ENCODE peak calls at places on chromosomes 1 and 21, in eight cellular contexts. Y, K, E, U, R, I, X and J are unnamed samples.

GRCh38 chr1:33137800-33138199 is 44.0 kb downstream of the TRIM62 start:
- DNase-seq in Y (no peak), K (peak), E (no peak), U (peak), R (no peak), I (no peak), X (peak), J (no peak)

GRCh38 chr21:41794600-41794999 is 27.7 kb upstream of the RIPK4 start:
- DNase-seq in Y (no peak), K (no peak), E (no peak), U (no peak), R (no peak), I (no peak), X (no peak), J (no peak)

GRCh38 chr1:53366901-53367502 is 39.1 kb upstream of the LRP8 start:
- DNase-seq in Y (no peak), K (no peak), E (no peak), U (no peak), R (no peak), I (no peak), X (no peak), J (no peak)

GRCh38 chr1:23478896-23479790 is 4.8 kb downstream of the ASAP3 start:
- DNase-seq in Y (no peak), K (peak), E (no peak), U (no peak), R (peak), I (no peak), X (no peak), J (no peak)

GRCh38 chr1:44862829-44863406 is 19.9 kb upstream of the PTCH2 start:
- DNase-seq in Y (no peak), K (peak), E (no peak), U (no peak), R (no peak), I (no peak), X (no peak), J (no peak)

GRCh38 chr21:41583274-41583790 is 75.4 kb upstream of the TMPRSS2 start:
- DNase-seq in Y (no peak), K (no peak), E (no peak), U (no peak), R (peak), I (peak), X (no peak), J (no peak)

GRCh38 chr1:156366378-156366777 is 2.6 kb upstream of the RHBG start:
- DNase-seq in Y (no peak), K (no peak), E (no peak), U (no peak), R (no peak), I (no peak), X (no peak), J (no peak)

GRCh38 chr1:44014365-44015104 is 16.7 kb downstream of the SLC6A9 start:
- DNase-seq in Y (no peak), K (no peak), E (no peak), U (no peak), R (no peak), I (no peak), X (no peak), J (no peak)

GRCh38 chr1:208047975-208048374 is 137.1 kb upstream of the CD34 start:
- DNase-seq in Y (no peak), K (no peak), E (no peak), U (no peak), R (no peak), I (no peak), X (no peak), J (no peak)

GRCh38 chr1:232602622-232603021 is 27.3 kb downstream of the SIPA1L2 start:
- DNase-seq in Y (no peak), K (no peak), E (no peak), U (no peak), R (no peak), I (no peak), X (no peak), J (no peak)

GRCh38 chr1:206503591-206504362 is 3.6 kb upstream of the RASSF5 start:
- DNase-seq in Y (peak), K (peak), E (peak), U (no peak), R (peak), I (peak), X (peak), J (peak)

GRCh38 chr1:152745765-152746444 is 11.9 kb upstream of the KPRP start:
- DNase-seq in Y (no peak), K (no peak), E (no peak), U (no peak), R (no peak), I (no peak), X (no peak), J (no peak)

GRCh38 chr1:169594391-169594790 is 8.1 kb upstream of the F5 start:
- DNase-seq in Y (no peak), K (no peak), E (no peak), U (no peak), R (no peak), I (no peak), X (no peak), J (no peak)

GRCh38 chr1:116825735-116826438 is 71.7 kb downstream of the CD2 start:
- DNase-seq in Y (no peak), K (no peak), E (peak), U (no peak), R (no peak), I (no peak), X (no peak), J (no peak)

GRCh38 chr1:57966751-57967406 is 543.0 kb upstream of the DAB1 start:
- DNase-seq in Y (no peak), K (peak), E (no peak), U (peak), R (peak), I (no peak), X (no peak), J (no peak)

GRCh38 chr1:148263906-148264255 is 111.8 kb upstream of the NBPF11 start:
- DNase-seq in Y (no peak), K (no peak), E (no peak), U (no peak), R (peak), I (no peak), X (peak), J (no peak)

GRCh38 chr1:15668089-15668754 is 15.9 kb upstream of the PLEKHM2 start:
- DNase-seq in Y (no peak), K (no peak), E (no peak), U (no peak), R (no peak), I (no peak), X (no peak), J (no peak)

GRCh38 chr1:107677674-107678073 is 287.3 kb downstream of the VAV3 start:
- DNase-seq in Y (no peak), K (no peak), E (no peak), U (no peak), R (no peak), I (no peak), X (no peak), J (no peak)

GRCh38 chr21:45141507-45141906 is 67.1 kb downstream of the ADARB1 start:
- DNase-seq in Y (no peak), K (no peak), E (no peak), U (no peak), R (no peak), I (no peak), X (no peak), J (no peak)

GRCh38 chr1:85654066-85654782 is 54.0 kb downstream of the ZNHIT6 start:
- DNase-seq in Y (no peak), K (peak), E (no peak), U (no peak), R (no peak), I (no peak), X (no peak), J (no peak)

GRCh38 chr1:196063307-196063706 is 544.9 kb downstream of the KCNT2 start:
- DNase-seq in Y (no peak), K (peak), E (no peak), U (no peak), R (no peak), I (no peak), X (no peak), J (no peak)

GRCh38 chr1:174740248-174740990 is 259.3 kb upstream of the CACYBP start:
- DNase-seq in Y (no peak), K (peak), E (peak), U (no peak), R (no peak), I (no peak), X (no peak), J (no peak)

GRCh38 chr1:156706647-156707008 is 1.2 kb upstream of the CRABP2 start:
- DNase-seq in Y (no peak), K (no peak), E (no peak), U (no peak), R (no peak), I (no peak), X (no peak), J (no peak)

GRCh38 chr1:9233942-9234222 is 692 bp upstream of the H6PD start:
- DNase-seq in Y (no peak), K (no peak), E (no peak), U (no peak), R (no peak), I (no peak), X (no peak), J (no peak)

GRCh38 chr1:62508187-62508758 is 71.4 kb downstream of the USP1 start:
- DNase-seq in Y (no peak), K (peak), E (peak), U (no peak), R (peak), I (no peak), X (no peak), J (peak)

GRCh38 chr1:204443871-204444581 is 32.4 kb upstream of the PPP1R15B start:
- DNase-seq in Y (no peak), K (no peak), E (no peak), U (no peak), R (peak), I (peak), X (no peak), J (no peak)

GRCh38 chr1:40592107-40592773 is 60.8 kb downstream of the ZNF684 start:
- DNase-seq in Y (no peak), K (peak), E (peak), U (no peak), R (peak), I (peak), X (no peak), J (no peak)

GRCh38 chr1:64471218-64471719 is 1.3 kb downstream of the CACHD1 start:
- DNase-seq in Y (no peak), K (peak), E (no peak), U (peak), R (peak), I (no peak), X (no peak), J (no peak)

GRCh38 chr21:43997766-43998742 is 14.1 kb upstream of the TRAPPC10 start:
- DNase-seq in Y (no peak), K (no peak), E (no peak), U (no peak), R (no peak), I (no peak), X (no peak), J (no peak)

GRCh38 chr1:192604979-192605620 is 29.5 kb downstream of the RGS1 start:
- DNase-seq in Y (no peak), K (no peak), E (peak), U (no peak), R (no peak), I (no peak), X (no peak), J (peak)